ENCODE peak calls at places on chromosomes 6 and 20, in six cellular contexts. S is fibroblast of the aortic adventitia, N is RWPE2, T is suprapubic skin, O is choroid plexus epithelial cell, D is psoas muscle. Y is an unnamed sample.

GRCh38 chr6:112899541-112899940 is 552.4 kb downstream of the RFPL4B start:
- DNase-seq in D (no peak), N (no peak), S (peak), T (no peak), O (no peak), Y (no peak)

GRCh38 chr6:11263185-11263817 is 30.8 kb upstream of the NEDD9 start:
- DNase-seq in S (peak), T (no peak), D (peak), N (no peak), O (peak), Y (peak)

GRCh38 chr20:46312945-46313861 is 4.9 kb upstream of the CDH22 start:
- DNase-seq in N (no peak), T (no peak), D (no peak), S (no peak), O (no peak), Y (no peak)

GRCh38 chr6:56938634-56939294 is 16.1 kb upstream of the BEND6 start:
- DNase-seq in T (no peak), S (peak), O (peak), N (peak), D (peak), Y (peak)

GRCh38 chr6:113526995-113527394 is 330.1 kb upstream of the MARCKS start:
- DNase-seq in T (no peak), O (no peak), N (no peak), S (peak), D (no peak), Y (no peak)

GRCh38 chr6:48109902-48110301 is 1.1 kb downstream of the PTCHD4 start:
- DNase-seq in T (no peak), O (peak), N (no peak), S (peak), D (no peak), Y (no peak)

GRCh38 chr6:36599791-36600209 is 5.6 kb downstream of the SRSF3 start:
- DNase-seq in T (peak), D (peak), O (peak), S (peak), N (peak), Y (peak)

GRCh38 chr6:151239603-151240035 is at the start of gene AKAP12:
- DNase-seq in N (no peak), D (peak), S (peak), T (no peak), O (peak), Y (peak)

GRCh38 chr20:54103067-54103761 is 32.8 kb upstream of the BCAS1 start:
- DNase-seq in S (peak), T (no peak), D (peak), N (no peak), O (peak), Y (peak)

GRCh38 chr6:28683945-28684538 is 158.4 kb downstream of the GPX5 start:
- DNase-seq in S (peak), D (no peak), O (peak), T (no peak), N (no peak), Y (peak)

GRCh38 chr20:57711311-57711712 is 1.5 kb upstream of the PMEPA1 start:
- DNase-seq in D (no peak), N (peak), S (no peak), O (no peak), T (no peak), Y (no peak)

GRCh38 chr6:150866147-150867073 is 908 bp downstream of the MTHFD1L start:
- DNase-seq in N (peak), T (peak), O (peak), S (peak), D (peak), Y (peak)

GRCh38 chr6:155432293-155432692 is 23.3 kb downstream of the NOX3 start:
- DNase-seq in S (no peak), D (no peak), O (no peak), N (no peak), T (no peak), Y (no peak)

GRCh38 chr6:12148317-12148801 is 136.2 kb downstream of the HIVEP1 start:
- DNase-seq in N (no peak), D (no peak), O (peak), S (peak), T (no peak), Y (peak)

GRCh38 chr6:130796313-130796905 is 30.8 kb upstream of the SMLR1 start:
- DNase-seq in D (no peak), S (peak), T (no peak), O (peak), N (no peak), Y (peak)

GRCh38 chr6:35668708-35669440 is 19.8 kb downstream of the FKBP5 start:
- DNase-seq in N (no peak), O (no peak), T (no peak), D (no peak), S (peak), Y (peak)

GRCh38 chr6:13365320-13365719 is 37.0 kb upstream of the TBC1D7 start:
- DNase-seq in D (no peak), O (no peak), N (no peak), S (no peak), T (no peak), Y (no peak)

GRCh38 chr6:31407699-31408098 is 4.3 kb downstream of the MICA start:
- DNase-seq in S (peak), D (no peak), N (no peak), T (no peak), O (peak), Y (peak)

GRCh38 chr20:49853640-49854039 is 41.0 kb downstream of the SLC9A8 start:
- DNase-seq in N (peak), O (peak), S (peak), D (no peak), T (no peak), Y (peak)

GRCh38 chr6:25016311-25016710 is 80.6 kb upstream of the RIPOR2 start:
- DNase-seq in O (peak), N (no peak), S (no peak), T (no peak), D (no peak), Y (no peak)

GRCh38 chr20:63005240-63005861 is 1.4 kb downstream of the BHLHE23 start:
- DNase-seq in S (no peak), O (no peak), D (no peak), T (no peak), N (no peak), Y (no peak)

GRCh38 chr6:139099984-139100383 is 34.9 kb upstream of the HECA start:
- DNase-seq in S (no peak), T (no peak), O (no peak), D (no peak), N (no peak), Y (no peak)

GRCh38 chr20:62758226-62758912 is 37.9 kb upstream of the MRGBP start:
- DNase-seq in D (peak), N (no peak), O (no peak), S (no peak), T (no peak), Y (no peak)

GRCh38 chr20:43542674-43543073 is 16.2 kb upstream of the SGK2 start:
- DNase-seq in D (no peak), S (no peak), N (no peak), T (no peak), O (no peak), Y (no peak)

GRCh38 chr20:62609811-62610757 is 32.2 kb upstream of the SLCO4A1 start:
- DNase-seq in S (no peak), D (no peak), N (no peak), O (no peak), T (no peak), Y (no peak)

GRCh38 chr20:10848810-10849370 is 175.1 kb upstream of the JAG1 start:
- DNase-seq in N (no peak), O (peak), D (no peak), T (no peak), S (peak), Y (peak)

GRCh38 chr6:36642913-36643817 is 35.3 kb upstream of the CDKN1A start:
- DNase-seq in D (peak), T (peak), O (peak), N (peak), S (peak), Y (peak)

GRCh38 chr6:166958926-166959861 is 2.8 kb upstream of the RNASET2 start:
- DNase-seq in N (no peak), S (no peak), D (no peak), O (no peak), T (no peak), Y (peak)

GRCh38 chr6:40695114-40695513 is 108.0 kb upstream of the LRFN2 start:
- DNase-seq in O (peak), S (no peak), D (no peak), N (no peak), T (no peak), Y (no peak)

GRCh38 chr20:53940356-53940694 is 130.1 kb downstream of the BCAS1 start:
- DNase-seq in D (no peak), T (no peak), O (no peak), N (no peak), S (no peak), Y (no peak)

GRCh38 chr20:3896302-3896701 is 7.1 kb downstream of the PANK2 start:
- DNase-seq in O (no peak), S (peak), N (no peak), D (no peak), T (no peak), Y (peak)

GRCh38 chr6:16836186-16836981 is 75.1 kb upstream of the ATXN1 start:
- DNase-seq in T (no peak), D (no peak), S (peak), O (peak), N (no peak), Y (peak)

GRCh38 chr6:137162692-137163303 is 10.6 kb downstream of the IL22RA2 start:
- DNase-seq in S (no peak), D (no peak), N (no peak), O (no peak), T (no peak), Y (no peak)

GRCh38 chr6:28597924-28598323 is 72.2 kb downstream of the GPX5 start:
- DNase-seq in D (no peak), T (no peak), O (peak), S (no peak), N (no peak), Y (no peak)

GRCh38 chr20:34703061-34703572 is 1.0 kb upstream of the TP53INP2 start:
- DNase-seq in O (no peak), S (no peak), N (no peak), D (no peak), T (no peak), Y (no peak)
- H3K4me3 ChIP-seq in O (peak), S (peak), N (peak), D (peak), T (peak), Y (peak)

DNA sequence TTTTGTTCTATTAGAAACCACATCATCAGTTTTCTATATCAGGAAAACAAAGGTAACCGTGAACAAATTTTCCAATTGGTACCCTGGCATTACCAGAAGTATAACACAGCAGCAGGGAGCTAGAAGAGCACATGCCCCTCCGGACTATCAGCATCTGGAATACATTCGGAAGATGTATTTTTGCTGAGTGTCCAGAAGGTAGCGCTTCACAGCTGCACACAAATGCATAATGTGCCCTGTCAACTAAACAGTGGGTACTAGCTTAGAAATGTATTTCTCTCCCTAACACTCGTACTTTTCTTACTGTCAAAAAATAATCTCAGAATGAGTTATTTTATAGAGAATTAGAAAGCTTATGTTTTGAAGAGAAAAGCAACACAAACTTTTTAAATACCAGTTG is 77.6 kb downstream of the HUS1B start:
- DNase-seq in O (peak), D (no peak), T (no peak), N (no peak), S (peak), Y (peak)
- TF ChIP-seq CTCF in O (peak), D (no peak), T (no peak), N (peak), S (peak), Y (peak)

DNA sequence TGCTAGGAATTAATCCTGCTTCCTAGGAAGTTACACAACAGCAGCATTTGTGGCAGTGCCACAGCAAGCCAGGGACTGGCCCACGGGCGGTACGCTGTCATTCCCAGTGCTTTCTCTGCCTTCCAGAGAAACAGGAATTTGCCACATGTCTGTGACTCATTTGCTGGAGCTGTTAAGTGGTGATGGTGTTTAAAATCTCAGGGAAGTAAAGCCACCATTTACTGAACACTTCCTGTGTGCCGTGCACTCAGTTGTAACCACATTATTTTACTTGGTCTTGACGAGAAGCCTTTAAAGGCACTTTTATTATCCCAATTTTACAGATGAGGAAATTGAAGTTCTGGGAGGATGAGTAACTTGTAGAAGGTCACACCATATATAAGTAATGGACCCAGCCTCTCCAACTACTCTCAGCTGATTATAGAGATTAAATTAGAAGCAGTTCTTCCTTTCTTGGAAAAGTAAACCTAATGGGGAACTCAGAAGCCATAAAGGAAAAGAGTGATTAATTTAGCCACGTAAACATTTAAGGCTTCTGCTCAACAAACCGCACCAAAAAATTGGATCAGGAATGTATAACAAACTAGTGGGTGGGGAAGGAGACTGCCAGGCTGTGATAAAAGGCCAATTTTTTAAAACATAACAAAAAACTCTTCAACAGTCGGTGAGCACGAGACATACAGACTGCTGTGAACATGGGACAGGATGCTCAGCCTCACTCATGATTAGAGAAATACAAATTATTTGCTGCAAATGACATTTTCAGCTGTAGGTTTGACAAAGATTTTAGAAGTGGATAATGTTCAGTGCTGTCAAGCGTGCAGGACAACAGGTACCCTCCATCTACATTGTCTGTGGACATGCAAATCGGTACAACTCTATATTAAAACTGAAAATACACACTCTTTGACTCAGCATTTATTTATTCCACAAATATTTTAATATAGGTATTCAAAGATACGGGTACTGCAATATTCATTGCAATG is 311.2 kb downstream of the NRN1 start:
- DNase-seq in D (peak), N (no peak), O (peak), S (peak), T (no peak), Y (peak)
- H3K4me3 ChIP-seq in D (no peak), N (no peak), O (no peak), S (no peak), T (no peak), Y (no peak)

DNA sequence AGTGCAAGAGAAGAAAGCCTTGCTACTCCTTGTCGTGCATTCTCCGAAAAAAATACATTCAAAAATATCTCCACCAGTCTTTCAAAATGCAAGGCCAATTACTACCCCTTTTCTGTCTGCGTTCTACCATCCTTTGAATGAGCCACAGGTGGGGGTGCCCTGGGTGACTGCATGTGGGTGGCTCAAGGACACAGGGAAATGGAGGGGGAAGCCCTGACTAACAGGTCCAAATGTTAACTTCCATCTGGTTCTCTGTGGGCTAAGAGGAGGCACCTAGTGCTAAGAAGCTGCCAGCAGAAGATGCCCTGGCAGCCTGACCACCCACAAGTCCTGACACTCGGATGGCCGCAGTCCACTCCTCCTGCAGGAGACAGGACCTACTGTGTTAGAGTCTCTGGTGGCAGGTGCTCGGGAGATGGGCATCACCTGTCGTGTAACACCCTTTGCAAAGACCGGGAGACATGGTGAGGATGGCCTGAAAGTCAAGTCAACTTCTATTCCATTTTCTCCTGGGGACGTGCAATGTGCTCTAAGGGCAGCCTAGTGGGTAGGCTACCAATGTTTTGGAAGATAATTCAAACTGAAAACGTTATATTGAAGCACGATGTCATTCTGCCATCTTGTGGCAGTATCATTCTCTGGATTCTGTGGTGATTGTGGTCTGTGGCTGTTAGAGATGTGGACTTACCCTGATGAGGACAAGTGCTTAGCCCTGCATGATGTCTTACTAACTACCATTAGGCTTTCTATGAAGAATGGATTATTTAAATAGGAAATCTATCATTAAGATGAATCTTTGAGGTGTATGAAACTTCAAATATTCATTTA is 27.4 kb upstream of the IGF2R start:
- DNase-seq in T (no peak), O (peak), D (no peak), N (no peak), S (peak), Y (peak)
- TF ChIP-seq CTCF in T (peak), O (peak), D (peak), N (peak), S (peak), Y (peak)